ENCODE peak calls at places on chromosomes 13 and 19, in four cellular contexts. V, P, B and S are unnamed samples.

GRCh38 chr19:38266981-38267597 is 2.7 kb downstream of the SPINT2 start:
- DNase-seq in V (peak), P (no peak), B (no peak), S (peak)

GRCh38 chr19:7395360-7395781 is 46.6 kb downstream of the ARHGEF18 start:
- DNase-seq in V (no peak), P (no peak), B (no peak), S (no peak)

GRCh38 chr13:106602178-106602577 is 34.2 kb upstream of the ARGLU1 start:
- DNase-seq in V (no peak), P (no peak), B (no peak), S (no peak)

GRCh38 chr13:51998723-51999471 is 12.4 kb downstream of the ATP7B start:
- DNase-seq in V (no peak), P (no peak), B (no peak), S (no peak)

GRCh38 chr19:46303345-46303701 is 6.5 kb downstream of the HIF3A start:
- DNase-seq in V (no peak), P (no peak), B (no peak), S (no peak)

GRCh38 chr13:19860884-19861655 is 2.4 kb downstream of the ZMYM5 start:
- DNase-seq in V (peak), P (no peak), B (no peak), S (peak)

GRCh38 chr13:25018729-25019115 is 77.2 kb upstream of the PABPC3 start:
- DNase-seq in V (no peak), P (no peak), B (no peak), S (no peak)

GRCh38 chr13:44116562-44117315 is 237.0 kb downstream of the LACC1 start:
- DNase-seq in V (no peak), P (no peak), B (no peak), S (no peak)

GRCh38 chr13:50529154-50529882 is 314.2 kb downstream of the DLEU7 start:
- DNase-seq in V (peak), P (peak), B (peak), S (peak)

GRCh38 chr19:39906283-39906682 is 28.2 kb downstream of the FCGBP start:
- DNase-seq in V (no peak), P (no peak), B (no peak), S (no peak)

GRCh38 chr19:2282062-2282861 is at the start of gene PEAK3:
- DNase-seq in V (no peak), P (peak), B (no peak), S (no peak)

GRCh38 chr13:60663788-60664187 is 266.8 kb downstream of the TDRD3 start:
- DNase-seq in V (no peak), P (no peak), B (no peak), S (no peak)

GRCh38 chr13:58134012-58134411 is 502.5 kb downstream of the PCDH17 start:
- DNase-seq in V (no peak), P (no peak), B (no peak), S (no peak)

GRCh38 chr19:4567584-4568071 is 8.1 kb upstream of the SEMA6B start:
- DNase-seq in V (peak), P (no peak), B (no peak), S (peak)

GRCh38 chr19:46288896-46289588 is 7.8 kb upstream of the HIF3A start:
- DNase-seq in V (peak), P (peak), B (no peak), S (peak)

GRCh38 chr13:110265682-110266430 is 41.1 kb downstream of the COL4A1 start:
- DNase-seq in V (no peak), P (peak), B (no peak), S (no peak)

GRCh38 chr13:94480672-94481145 is 1.2 kb upstream of the DCT start:
- DNase-seq in V (no peak), P (no peak), B (peak), S (peak)

GRCh38 chr19:28501979-28502378 is 711.0 kb downstream of the UQCRFS1 start:
- DNase-seq in V (no peak), P (no peak), B (no peak), S (no peak)

GRCh38 chr19:46193678-46194077 is 35.9 kb upstream of the IGFL1 start:
- DNase-seq in V (no peak), P (no peak), B (no peak), S (no peak)

GRCh38 chr13:27001705-27002104 is 169.9 kb downstream of the USP12 start:
- DNase-seq in V (no peak), P (no peak), B (no peak), S (no peak)

GRCh38 chr19:29239220-29239776 is 26.3 kb upstream of the UQCRFS1 start:
- DNase-seq in V (no peak), P (no peak), B (no peak), S (no peak)

GRCh38 chr19:15144046-15144646 is 36.9 kb downstream of the SYDE1 start:
- DNase-seq in V (peak), P (no peak), B (no peak), S (peak)

GRCh38 chr19:14450168-14450874 is 17.2 kb downstream of the PKN1 start:
- DNase-seq in V (no peak), P (no peak), B (no peak), S (no peak)

GRCh38 chr19:3478409-3479176 is 1.7 kb downstream of the SMIM24 start:
- DNase-seq in V (no peak), P (no peak), B (no peak), S (no peak)

GRCh38 chr19:48415395-48415794 is 21.9 kb downstream of the GRIN2D start:
- DNase-seq in V (peak), P (peak), B (no peak), S (peak)

GRCh38 chr19:8451885-8452284 is 7.1 kb downstream of the HNRNPM start:
- DNase-seq in V (peak), P (no peak), B (peak), S (peak)

GRCh38 chr13:97191615-97192014 is 30.5 kb upstream of the MBNL2 start:
- DNase-seq in V (no peak), P (no peak), B (no peak), S (no peak)

GRCh38 chr13:107144432-107144831 is 576.5 kb upstream of the ARGLU1 start:
- DNase-seq in V (peak), P (no peak), B (peak), S (peak)

GRCh38 chr19:17855333-17856152 is 4.2 kb upstream of the RPL18A start:
- DNase-seq in V (peak), P (peak), B (no peak), S (peak)

GRCh38 chr13:28451482-28452217 is 43.3 kb downstream of the FLT1 start:
- DNase-seq in V (no peak), P (no peak), B (no peak), S (no peak)

GRCh38 chr13:52104624-52105023 is 24.2 kb downstream of the NEK5 start:
- DNase-seq in V (peak), P (no peak), B (no peak), S (peak)

GRCh38 chr19:48627211-48627864 is 8.0 kb downstream of the SPHK2 start:
- DNase-seq in V (peak), P (no peak), B (no peak), S (peak)

GRCh38 chr13:21529102-21529893 is 70.2 kb upstream of the ZDHHC20 start:
- DNase-seq in V (no peak), P (no peak), B (no peak), S (no peak)

GRCh38 chr13:40109324-40109958 is 454.0 kb downstream of the COG6 start:
- DNase-seq in V (peak), P (peak), B (peak), S (peak)

GRCh38 chr13:113216165-113217056 is 7.0 kb downstream of the CUL4A start:
- DNase-seq in V (peak), P (no peak), B (no peak), S (peak)

GRCh38 chr13:45921337-45921736 is 69.8 kb upstream of the SIAH3 start:
- DNase-seq in V (no peak), P (no peak), B (no peak), S (no peak)

GRCh38 chr19:5908773-5909442 is 4.2 kb downstream of the VMAC start:
- DNase-seq in V (no peak), P (no peak), B (no peak), S (no peak)

GRCh38 chr19:5907216-5907615 is 2.5 kb downstream of the VMAC start:
- DNase-seq in V (no peak), P (no peak), B (no peak), S (no peak)

GRCh38 chr19:5913739-5914357 is at the start of gene CAPS:
- DNase-seq in V (peak), P (no peak), B (no peak), S (peak)

GRCh38 chr19:5914358-5914774 is 312 bp downstream of the CAPS start:
- DNase-seq in V (no peak), P (no peak), B (no peak), S (no peak)

GRCh38 chr19:5910638-5910907 is 3.5 kb upstream of the CAPS start:
- DNase-seq in V (no peak), P (no peak), B (no peak), S (no peak)
- H3K4me3 ChIP-seq in V (no peak), P (no peak), B (no peak), S (no peak)

GRCh38 chr19:16404396-16404795 is 67.4 kb downstream of the EPS15L1 start:
- DNase-seq in V (no peak), P (no peak), B (no peak), S (no peak)
- TF ChIP-seq CTCF in V (no peak), P (no peak), B (no peak), S (no peak)

GRCh38 chr19:45151821-45152503 is 8.8 kb downstream of the NKPD1 start:
- DNase-seq in V (no peak), P (no peak), B (no peak), S (no peak)

GRCh38 chr19:45150731-45151725 is 9.8 kb downstream of the NKPD1 start:
- DNase-seq in V (peak), P (no peak), B (no peak), S (peak)

GRCh38 chr19:45152504-45153338 is 8.1 kb downstream of the NKPD1 start:
- DNase-seq in V (no peak), P (no peak), B (no peak), S (peak)

GRCh38 chr19:45154064-45154827 is 6.5 kb downstream of the NKPD1 start:
- DNase-seq in V (no peak), P (no peak), B (peak), S (peak)

DNA sequence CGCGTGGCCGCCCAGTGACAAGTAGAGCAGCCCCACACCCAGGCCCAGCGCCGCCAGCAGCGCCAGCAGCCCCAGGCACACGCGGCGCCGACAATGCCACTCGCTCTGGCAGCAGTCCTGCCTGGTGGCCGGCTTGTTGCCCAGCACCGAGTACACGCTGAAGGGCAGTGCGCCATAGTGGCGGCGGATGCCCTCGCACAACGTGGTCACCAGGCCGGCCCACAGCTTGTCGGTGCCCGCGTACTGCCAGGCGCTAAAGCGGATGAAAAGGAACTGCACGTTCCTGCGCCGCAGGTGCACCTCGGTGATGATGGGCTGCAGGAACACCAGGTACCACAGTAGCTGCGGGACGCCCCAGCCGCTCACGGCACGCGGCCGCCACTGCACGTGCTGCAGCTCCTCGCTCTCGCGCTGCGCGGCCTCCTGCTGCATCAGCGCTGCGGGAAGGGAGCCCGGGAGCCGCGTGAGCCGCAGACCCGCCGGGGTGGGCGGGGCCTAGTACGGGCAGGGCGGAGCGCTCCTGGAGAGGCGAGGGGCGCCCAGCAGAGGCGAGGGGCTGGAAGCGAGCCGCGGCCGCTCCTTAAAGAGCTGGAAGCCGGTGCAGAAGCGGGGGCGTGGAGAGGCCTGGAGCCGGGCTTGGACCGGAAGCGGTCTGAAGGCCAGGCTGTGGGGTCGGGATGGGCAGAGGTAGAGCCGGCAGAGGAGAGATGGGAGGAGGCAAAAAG is 7.3 kb downstream of the NKPD1 start:
- DNase-seq in V (no peak), P (no peak), B (no peak), S (no peak)
- H3K4me3 ChIP-seq in V (no peak), P (no peak), B (peak), S (no peak)

GRCh38 chr19:30686252-30686762 is 314.1 kb downstream of the ZNF536 start:
- DNase-seq in V (no peak), P (no peak), B (no peak), S (no peak)
- TF ChIP-seq CTCF in V (no peak), P (peak), B (peak), S (no peak)

GRCh38 chr19:42088471-42089190 is 12.7 kb downstream of the ZNF574 start:
- DNase-seq in V (peak), P (no peak), B (peak), S (no peak)
- H3K4me3 ChIP-seq in V (no peak), P (no peak), B (no peak), S (no peak)

GRCh38 chr19:58181902-58182576 is 822 bp upstream of the ZNF274 start:
- DNase-seq in V (peak), P (no peak), B (no peak), S (peak)
- TF ChIP-seq CTCF in V (peak), P (no peak), B (peak), S (peak)

DNA sequence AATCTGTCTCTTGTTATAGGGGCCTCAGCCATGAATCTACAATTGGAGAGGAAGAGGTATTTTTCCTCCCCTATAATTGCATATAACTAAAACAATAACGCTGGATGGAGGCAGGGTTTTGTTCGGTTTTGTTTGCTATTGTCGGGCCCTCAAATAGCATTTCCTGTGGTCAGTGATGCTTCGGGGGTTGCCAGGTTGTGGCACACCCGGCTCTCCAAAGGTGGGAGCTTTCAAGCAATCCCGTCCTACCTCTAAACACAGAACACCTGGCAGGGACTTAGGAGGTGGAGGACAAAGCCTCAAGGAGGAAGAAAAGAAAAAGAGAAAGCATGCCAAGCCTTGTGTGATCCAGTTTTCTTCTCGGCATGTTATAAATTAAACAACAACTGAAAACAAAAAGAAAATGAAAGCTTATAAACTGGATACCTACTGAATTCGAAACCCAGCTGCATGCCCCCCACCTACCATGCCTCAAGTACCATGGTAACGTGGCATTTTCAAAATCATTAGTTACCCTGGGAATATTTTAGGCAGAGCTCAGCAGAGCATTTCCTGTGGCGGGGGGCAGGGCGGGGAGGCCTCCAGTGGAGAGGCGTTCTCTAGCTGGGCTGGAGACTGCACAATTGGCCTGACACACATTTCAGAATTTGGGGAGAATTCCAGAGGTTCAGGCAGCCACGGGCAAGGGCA is 213.8 kb downstream of the DCLK1 start:
- DNase-seq in V (no peak), P (no peak), B (no peak), S (no peak)
- H3K4me3 ChIP-seq in V (no peak), P (no peak), B (no peak), S (no peak)

GRCh38 chr13:90352763-90353162 is 994.7 kb upstream of the MIR17HG start:
- DNase-seq in V (no peak), P (no peak), B (no peak), S (no peak)
- TF ChIP-seq CTCF in V (no peak), P (no peak), B (no peak), S (no peak)